ENCODE peak calls at places on chromosomes 5 and 9, in seven cellular contexts. Y is PC-9, X is RWPE1, Z is left lung, N is GM20000, A is astrocyte of the cerebellum, Q is fibroblast of lung. B is an unnamed sample.

GRCh38 chr9:112552229-112553050 is 65.8 kb downstream of the KIAA1958 start:
- DNase-seq in Q (no peak), Z (no peak), X (no peak), N (no peak), Y (no peak), A (no peak), B (no peak)

GRCh38 chr5:81717221-81717620 is 33.7 kb downstream of the SSBP2 start:
- DNase-seq in A (no peak), Z (no peak), Q (peak; percentile 49), X (no peak), Y (no peak), N (no peak), B (no peak)

GRCh38 chr5:173324115-173325001 is 3.9 kb downstream of the STC2 start:
- DNase-seq in N (peak; percentile 58), Q (peak; percentile 79), Z (no peak), X (no peak), Y (no peak), A (no peak), B (peak; percentile 59)

GRCh38 chr5:31157719-31158118 is 35.8 kb upstream of the CDH6 start:
- DNase-seq in X (no peak), Z (no peak), Y (no peak), A (no peak), Q (no peak), N (no peak), B (no peak)

GRCh38 chr5:8340739-8341344 is 471.9 kb downstream of the MTRR start:
- DNase-seq in Y (no peak), N (peak; percentile 9), Q (peak; percentile 7), Z (no peak), X (no peak), A (peak; percentile 6), B (no peak)

GRCh38 chr5:172479034-172479783 is 24.9 kb upstream of the SH3PXD2B start:
- DNase-seq in Y (peak; percentile 74), X (peak; percentile 95), Z (peak; percentile 84), N (peak; percentile 82), Q (peak; percentile 81), A (peak; percentile 85), B (peak; percentile 88)

GRCh38 chr9:127311239-127311741 is 46.7 kb downstream of the GARNL3 start:
- DNase-seq in N (peak; percentile 11), X (peak; percentile 43), Y (peak; percentile 63), A (peak; percentile 16), Q (peak; percentile 71), Z (no peak), B (no peak)

GRCh38 chr5:114782217-114782616 is 387.5 kb downstream of the TRIM36 start:
- DNase-seq in X (no peak), Z (no peak), A (no peak), Y (no peak), N (no peak), Q (no peak), B (no peak)

GRCh38 chr5:174384509-174384947 is 339.0 kb downstream of the NSG2 start:
- DNase-seq in Y (no peak), Q (peak; percentile 83), A (no peak), N (no peak), X (no peak), Z (no peak), B (no peak)

GRCh38 chr9:20511680-20512079 is 110.6 kb downstream of the MLLT3 start:
- DNase-seq in X (no peak), Q (no peak), Y (no peak), A (no peak), Z (no peak), N (no peak), B (no peak)

GRCh38 chr9:93132287-93132927 is 1.6 kb downstream of the NINJ1 start:
- DNase-seq in Z (peak; percentile 81), X (peak; percentile 73), Y (peak; percentile 51), N (no peak), Q (peak; percentile 70), A (no peak), B (no peak)

GRCh38 chr9:135500071-135500524 is 384 bp upstream of the MRPS2 start:
- DNase-seq in Z (no peak), Q (no peak), A (no peak), Y (no peak), N (no peak), X (peak; percentile 34), B (no peak)

GRCh38 chr5:24363789-24364534 is 280.8 kb downstream of the CDH10 start:
- DNase-seq in N (no peak), A (no peak), X (peak; percentile 7), Y (peak; percentile 14), Q (no peak), Z (no peak), B (no peak)

GRCh38 chr9:136255896-136256890 is 10.6 kb upstream of the QSOX2 start:
- DNase-seq in A (no peak), N (no peak), Y (no peak), X (peak; percentile 35), Z (peak; percentile 59), Q (no peak), B (no peak)

GRCh38 chr5:93342563-93343061 is 238.4 kb downstream of the NR2F1-AS1 start:
- DNase-seq in Z (no peak), Q (no peak), X (no peak), A (no peak), Y (no peak), N (peak; percentile 51), B (peak; percentile 67)

GRCh38 chr5:128487041-128487440 is 51.0 kb downstream of the FBN2 start:
- DNase-seq in X (no peak), Q (peak; percentile 36), Y (no peak), A (no peak), Z (no peak), N (no peak), B (no peak)

GRCh38 chr9:98234231-98234825 is 21.1 kb downstream of the TBC1D2 start:
- DNase-seq in N (no peak), X (no peak), Q (no peak), A (no peak), Z (no peak), Y (no peak), B (no peak)

GRCh38 chr9:83473488-83473971 is 64.7 kb downstream of the FRMD3 start:
- DNase-seq in Y (peak; percentile 14), Q (no peak), Z (no peak), N (peak; percentile 28), X (no peak), A (no peak), B (peak; percentile 21)

GRCh38 chr9:120820095-120820494 is 22.6 kb downstream of the PSMD5 start:
- DNase-seq in X (no peak), Y (no peak), A (no peak), N (no peak), Z (no peak), Q (no peak), B (no peak)

GRCh38 chr9:121748080-121748479 is 96.6 kb downstream of the DAB2IP start:
- DNase-seq in N (no peak), Z (no peak), A (no peak), X (no peak), Y (no peak), Q (peak; percentile 39), B (no peak)

GRCh38 chr9:133130721-133131244 is 9.7 kb upstream of the RALGDS start:
- DNase-seq in X (no peak), Y (no peak), Z (peak; percentile 73), A (no peak), N (peak; percentile 79), Q (no peak), B (peak; percentile 82)

GRCh38 chr5:23330726-23331125 is 176.7 kb upstream of the PRDM9 start:
- DNase-seq in A (no peak), N (no peak), Q (no peak), Z (no peak), Y (no peak), X (peak; percentile 54), B (no peak)

GRCh38 chr9:68705636-68706578 is 867 bp downstream of the PIP5K1B start:
- DNase-seq in A (no peak), Q (peak; percentile 6), N (peak; percentile 67), Y (no peak), X (no peak), Z (peak; percentile 81), B (peak; percentile 58)

GRCh38 chr9:95772320-95773060 is 103.0 kb upstream of the ERCC6L2 start:
- DNase-seq in Z (no peak), X (no peak), A (no peak), Q (peak; percentile 73), N (no peak), Y (no peak), B (no peak)

GRCh38 chr5:173303878-173304590 is 24.2 kb downstream of the STC2 start:
- DNase-seq in N (no peak), Y (peak; percentile 87), Q (peak; percentile 72), X (no peak), A (no peak), Z (no peak), B (no peak)

GRCh38 chr5:176880393-176881020 is 18.6 kb downstream of the HK3 start:
- DNase-seq in N (no peak), A (no peak), Z (peak; percentile 61), X (no peak), Q (no peak), Y (no peak), B (no peak)

GRCh38 chr9:87189006-87189405 is 241.7 kb upstream of the GAS1 start:
- DNase-seq in A (no peak), X (no peak), Y (no peak), Q (no peak), N (no peak), Z (no peak), B (no peak)

GRCh38 chr9:91074866-91075265 is 273.2 kb downstream of the SYK start:
- DNase-seq in A (no peak), X (no peak), Z (no peak), N (no peak), Q (no peak), Y (no peak), B (no peak)

GRCh38 chr9:96661711-96662110 is 6.6 kb upstream of the PRXL2C start:
- DNase-seq in Z (no peak), Y (no peak), Q (peak; percentile 78), N (no peak), X (no peak), A (peak; percentile 8), B (no peak)

DNA sequence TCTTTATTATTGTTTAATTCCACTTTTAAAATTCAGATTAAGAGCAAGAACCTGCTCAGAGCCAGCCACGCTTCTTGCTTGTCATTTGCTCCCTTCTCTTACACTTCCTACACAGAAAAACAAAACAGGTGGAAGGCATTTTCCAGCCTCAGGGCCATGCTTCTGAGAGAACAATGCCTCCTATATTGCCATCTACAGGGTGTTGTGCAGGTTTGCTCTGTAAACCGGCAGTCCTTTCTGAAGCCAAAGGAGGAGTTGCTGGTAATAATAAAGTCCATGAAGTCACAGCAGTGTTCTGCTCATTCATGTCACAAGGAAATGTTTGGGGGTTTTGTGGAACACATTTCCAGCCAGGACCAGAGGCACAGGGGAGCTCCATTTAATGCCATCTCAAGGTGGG is 16.1 kb upstream of the PRLR start:
- DNase-seq in X (no peak), Q (no peak), Z (no peak), Y (no peak), N (no peak), A (no peak), B (no peak)
- TF ChIP-seq CTCF in X (no peak), Q (no peak), Z (no peak), Y (no peak), N (no peak), A (peak; percentile 25), B (no peak)

GRCh38 chr5:145980257-145980656 is 43.9 kb downstream of the SH3RF2 start:
- DNase-seq in Z (no peak), Q (peak; percentile 73), N (no peak), X (no peak), Y (no peak), A (no peak), B (no peak)
- TF ChIP-seq CTCF in Z (no peak), Q (no peak), N (no peak), X (no peak), Y (no peak), A (no peak), B (no peak)

GRCh38 chr5:151219789-151220188 is 4.1 kb downstream of the CCDC69 start:
- DNase-seq in N (no peak), X (no peak), Y (no peak), Z (no peak), A (no peak), Q (no peak), B (no peak)
- TF ChIP-seq CTCF in N (peak; percentile 19), X (no peak), Y (no peak), Z (no peak), A (no peak), Q (peak; percentile 40), B (peak; percentile 24)

GRCh38 chr5:110070836-110071235 is 381.1 kb downstream of the MAN2A1 start:
- DNase-seq in N (no peak), Q (peak; percentile 15), A (no peak), Y (no peak), X (no peak), Z (no peak), B (no peak)
- TF ChIP-seq CTCF in N (no peak), Q (no peak), A (no peak), Y (no peak), X (no peak), Z (no peak), B (no peak)

B was measured in GM13976.